ENCODE peak calls at places on chromosomes 6 and 20, in eight cellular contexts. E is IMR-90, R is HCT116, H is A549, Y is GM12878, U is H1, T is K562, Z is SK-N-SH. X is an unnamed sample.

GRCh38 chr6:149699150-149699549 is 18.8 kb downstream of the LATS1 start:
- DNase-seq in H (peak), E (no peak), T (no peak), Y (no peak), Z (no peak), U (no peak), R (no peak), X (no peak)

GRCh38 chr20:1334761-1335160 is 5.8 kb upstream of the SDCBP2 start:
- DNase-seq in H (peak), E (no peak), U (peak), Z (no peak), T (peak), R (peak), Y (no peak), X (peak)

GRCh38 chr6:107616776-107617175 is 126.9 kb downstream of the SOBP start:
- DNase-seq in Z (peak), Y (no peak), E (no peak), H (no peak), T (no peak), U (no peak), R (no peak), X (no peak)

GRCh38 chr20:13099676-13100075 is 90.9 kb downstream of the SPTLC3 start:
- DNase-seq in H (no peak), U (no peak), Y (no peak), T (no peak), R (no peak), Z (no peak), E (peak), X (no peak)

GRCh38 chr20:62500237-62500864 is 24.6 kb upstream of the GATA5 start:
- DNase-seq in U (peak), Z (peak), E (peak), R (peak), T (peak), H (peak), Y (no peak), X (peak)

GRCh38 chr20:57316795-57317201 is 12.8 kb upstream of the SPO11 start:
- DNase-seq in Z (no peak), R (no peak), H (no peak), E (no peak), T (no peak), U (no peak), Y (no peak), X (no peak)

GRCh38 chr6:117976030-117976651 is 69.1 kb downstream of the SLC35F1 start:
- DNase-seq in H (peak), U (no peak), R (peak), Y (no peak), Z (peak), E (peak), T (peak), X (peak)

GRCh38 chr6:1995521-1996110 is 249.8 kb downstream of the GMDS start:
- DNase-seq in R (peak), U (no peak), Y (no peak), E (peak), H (peak), Z (no peak), T (peak), X (no peak)

GRCh38 chr20:1973921-1974440 is 19.9 kb downstream of the PDYN start:
- DNase-seq in T (no peak), U (no peak), Z (no peak), E (no peak), R (no peak), H (no peak), Y (no peak), X (no peak)

GRCh38 chr6:62283828-62284411 is 2.1 kb downstream of the KHDRBS2 start:
- DNase-seq in U (no peak), Y (no peak), R (peak), E (peak), H (peak), T (peak), Z (peak), X (peak)

GRCh38 chr20:24617757-24618450 is 148.5 kb downstream of the SYNDIG1 start:
- DNase-seq in Z (no peak), Y (no peak), H (no peak), U (no peak), R (no peak), T (no peak), E (no peak), X (no peak)

GRCh38 chr20:44109951-44110361 is 77.0 kb downstream of the JPH2 start:
- DNase-seq in Z (no peak), E (no peak), U (no peak), H (no peak), R (no peak), Y (no peak), T (peak), X (no peak)

GRCh38 chr6:113969888-113970807 is 800 bp downstream of the HDAC2 start:
- DNase-seq in H (peak), Z (peak), E (peak), T (peak), U (peak), R (no peak), Y (no peak), X (peak)

GRCh38 chr6:35737413-35738211 is 780 bp downstream of the ARMC12 start:
- DNase-seq in R (peak), Y (no peak), E (peak), U (no peak), H (peak), T (peak), Z (peak), X (peak)

GRCh38 chr6:135146160-135146920 is 34.8 kb upstream of the MYB start:
- DNase-seq in U (no peak), H (no peak), Z (no peak), R (no peak), E (peak), Y (no peak), T (peak), X (no peak)

GRCh38 chr6:38262609-38263008 is 377.1 kb downstream of the BTBD9 start:
- DNase-seq in U (no peak), R (no peak), T (no peak), Z (no peak), Y (no peak), E (peak), H (no peak), X (no peak)

GRCh38 chr20:60262967-60263603 is 304.9 kb downstream of the CDH26 start:
- DNase-seq in R (no peak), Z (peak), H (peak), Y (no peak), T (peak), U (peak), E (no peak), X (peak)

GRCh38 chr6:73134588-73134987 is 90.7 kb downstream of the KHDC1L start:
- DNase-seq in E (peak), Z (peak), T (peak), U (peak), Y (no peak), H (peak), R (peak), X (peak)

GRCh38 chr20:33985280-33985679 is 8.4 kb upstream of the RALY start:
- DNase-seq in Z (no peak), U (no peak), E (no peak), T (no peak), R (no peak), Y (no peak), H (no peak), X (no peak)

GRCh38 chr6:146741609-146742008 is 142.8 kb downstream of the ADGB start:
- DNase-seq in Z (no peak), E (peak), U (no peak), T (no peak), R (no peak), Y (no peak), H (no peak), X (peak)

GRCh38 chr6:16582437-16583150 is 178.7 kb downstream of the ATXN1 start:
- DNase-seq in T (no peak), E (no peak), Z (no peak), U (no peak), R (no peak), Y (no peak), H (no peak), X (no peak)

GRCh38 chr6:27553123-27553904 is 80.4 kb upstream of the ZNF184 start:
- DNase-seq in R (no peak), Z (no peak), T (peak), Y (peak), U (peak), H (peak), E (peak), X (peak)

GRCh38 chr6:67897998-67898607 is 737.0 kb upstream of the ADGRB3 start:
- DNase-seq in Y (no peak), Z (no peak), H (no peak), T (peak), E (no peak), U (no peak), R (no peak), X (no peak)

GRCh38 chr6:3549314-3549940 is 92.6 kb upstream of the SLC22A23 start:
- DNase-seq in Y (no peak), U (peak), H (no peak), Z (no peak), E (no peak), R (no peak), T (no peak), X (no peak)

GRCh38 chr6:87832025-87832825 is 130.2 kb upstream of the AKIRIN2 start:
- DNase-seq in Y (peak), H (peak), T (no peak), Z (peak), E (peak), U (no peak), R (no peak), X (no peak)

GRCh38 chr6:119426619-119427018 is 77.1 kb upstream of the MAN1A1 start:
- DNase-seq in H (no peak), T (no peak), E (no peak), R (no peak), Y (no peak), Z (no peak), U (no peak), X (no peak)

GRCh38 chr20:63321148-63321831 is 28.3 kb downstream of the COL20A1 start:
- DNase-seq in T (no peak), Z (no peak), U (no peak), H (no peak), Y (no peak), R (no peak), E (peak), X (no peak)

GRCh38 chr6:131182991-131183425 is 47.7 kb downstream of the AKAP7 start:
- DNase-seq in U (peak), R (no peak), E (peak), Z (no peak), Y (no peak), T (peak), H (peak), X (peak)

GRCh38 chr6:93278241-93278640 is 141.1 kb downstream of the EPHA7 start:
- DNase-seq in Y (no peak), Z (no peak), T (no peak), E (no peak), H (no peak), R (no peak), U (no peak), X (no peak)

GRCh38 chr6:66926060-66926459 is 1219.0 kb upstream of the EYS start:
- DNase-seq in U (no peak), Y (no peak), R (peak), Z (no peak), E (no peak), H (peak), T (peak), X (peak)

GRCh38 chr6:71420693-71421328 is 132.2 kb downstream of the OGFRL1 start:
- DNase-seq in E (peak), T (no peak), R (no peak), Z (peak), H (peak), U (peak), Y (no peak), X (no peak)

DNA sequence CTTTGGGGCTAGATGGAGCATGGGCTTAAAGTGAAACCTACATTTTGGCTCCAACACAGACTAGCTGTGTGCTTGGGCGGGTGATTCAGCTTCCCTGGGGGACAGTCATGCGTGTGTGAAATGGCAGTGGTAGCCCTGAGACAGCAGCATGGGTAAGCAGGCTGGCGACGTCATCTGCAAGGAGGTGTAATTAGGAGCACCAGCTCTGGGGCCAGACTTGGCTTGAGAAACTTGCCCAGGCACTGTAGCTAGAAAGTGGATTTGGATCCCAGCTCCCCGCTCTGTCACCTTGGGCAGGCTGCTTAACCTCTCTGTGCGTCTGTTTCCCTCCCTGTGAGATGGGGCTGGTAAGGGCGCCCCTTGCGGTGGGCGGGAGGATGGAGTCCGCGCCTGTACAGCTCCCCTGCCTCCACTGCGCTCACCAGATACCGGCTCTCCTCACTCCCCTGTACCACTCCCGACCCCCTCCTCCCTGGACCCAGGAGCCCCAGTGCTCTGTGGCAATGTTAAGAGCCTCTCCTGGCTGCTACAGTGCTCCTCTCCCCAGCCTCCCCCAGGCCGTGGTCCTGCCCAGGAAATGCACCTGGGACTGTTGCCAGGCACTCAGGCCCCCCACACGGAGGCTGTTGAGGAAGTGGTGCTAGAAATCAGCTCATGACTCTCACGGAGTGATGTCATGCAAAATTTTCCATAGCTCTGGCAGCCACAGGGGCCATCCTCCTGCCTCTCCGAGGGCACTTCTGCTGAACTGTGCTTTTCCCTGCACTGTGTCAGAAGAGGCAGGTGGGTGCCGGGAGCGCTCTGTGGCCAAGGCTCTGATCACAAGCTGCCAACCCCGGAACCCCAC is 44.6 kb downstream of the SYNJ2 start:
- DNase-seq in H (peak), T (peak), E (peak), Z (peak), Y (no peak), R (no peak), U (peak), X (peak)
- TF ChIP-seq RAD21 in H (peak), T (peak), E (peak), Z (peak), Y (peak), R (peak), U (peak), X (no peak)

DNA sequence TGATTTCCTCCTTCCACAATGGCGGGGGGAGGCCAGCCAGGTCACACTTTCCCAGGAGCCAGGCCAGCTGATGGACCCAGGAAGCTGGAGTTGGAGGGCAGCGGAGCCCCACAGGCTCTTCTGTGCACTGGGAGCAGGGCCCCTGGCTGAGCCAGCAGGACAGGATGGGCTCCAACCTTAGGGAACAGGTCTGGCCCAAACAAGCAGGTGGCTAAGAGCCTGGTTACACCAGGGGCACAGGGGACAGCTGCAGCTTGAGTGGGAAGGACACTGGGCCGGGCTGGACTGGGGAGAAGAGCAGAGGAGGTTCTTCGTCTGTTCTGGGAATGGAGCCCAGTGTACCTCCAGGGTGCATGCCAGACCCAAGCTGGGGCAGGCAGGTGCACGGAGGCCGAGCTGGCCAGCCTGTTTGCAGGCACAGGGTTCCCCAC is 102.3 kb downstream of the DLL1 start:
- DNase-seq in Z (no peak), E (no peak), Y (no peak), R (no peak), T (no peak), U (peak), H (no peak), X (no peak)
- TF ChIP-seq RAD21 in Z (no peak), E (no peak), Y (no peak), R (no peak), T (no peak), U (no peak), H (no peak), X (no peak)

GRCh38 chr20:32861446-32861845 is 2.7 kb downstream of the EFCAB8 start:
- DNase-seq in Z (no peak), R (no peak), T (no peak), E (no peak), Y (no peak), U (no peak), H (no peak), X (no peak)

GRCh38 chr20:32855387-32855786 is 3.3 kb upstream of the EFCAB8 start:
- DNase-seq in H (no peak), T (no peak), R (no peak), E (no peak), Z (no peak), U (no peak), Y (no peak), X (no peak)

GRCh38 chr20:32859961-32860360 is 1.2 kb downstream of the EFCAB8 start:
- DNase-seq in E (no peak), H (no peak), Y (no peak), Z (no peak), R (no peak), U (no peak), T (no peak), X (no peak)

GRCh38 chr20:32858873-32859372 is at the start of gene EFCAB8:
- DNase-seq in Z (no peak), R (no peak), H (no peak), U (no peak), T (peak), Y (no peak), E (no peak), X (no peak)

DNA sequence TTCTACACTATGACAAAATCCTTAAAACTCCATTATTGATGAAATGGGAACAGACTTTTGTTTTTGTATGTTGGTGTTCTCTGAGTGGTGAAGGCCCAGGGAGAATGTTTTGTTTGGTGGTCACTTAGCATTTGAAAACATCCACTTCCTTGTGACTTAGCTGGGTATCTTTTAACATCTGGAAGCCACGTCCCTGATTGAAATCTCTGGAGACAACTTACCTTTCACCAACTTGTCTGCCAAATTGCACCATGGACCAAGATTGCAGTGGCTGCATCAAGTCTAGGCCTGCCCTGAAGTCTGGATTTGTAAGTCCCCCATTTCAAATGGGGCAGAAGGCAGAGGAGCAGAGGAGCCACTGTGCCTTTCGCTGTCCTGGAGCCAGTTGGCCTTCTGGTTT is 534 bp upstream of the EFCAB8 start:
- DNase-seq in R (no peak), Z (no peak), H (no peak), Y (no peak), U (no peak), E (no peak), T (no peak), X (no peak)
- TF ChIP-seq RAD21 in R (no peak), Z (no peak), H (no peak), Y (no peak), U (no peak), E (no peak), T (no peak), X (no peak)

DNA sequence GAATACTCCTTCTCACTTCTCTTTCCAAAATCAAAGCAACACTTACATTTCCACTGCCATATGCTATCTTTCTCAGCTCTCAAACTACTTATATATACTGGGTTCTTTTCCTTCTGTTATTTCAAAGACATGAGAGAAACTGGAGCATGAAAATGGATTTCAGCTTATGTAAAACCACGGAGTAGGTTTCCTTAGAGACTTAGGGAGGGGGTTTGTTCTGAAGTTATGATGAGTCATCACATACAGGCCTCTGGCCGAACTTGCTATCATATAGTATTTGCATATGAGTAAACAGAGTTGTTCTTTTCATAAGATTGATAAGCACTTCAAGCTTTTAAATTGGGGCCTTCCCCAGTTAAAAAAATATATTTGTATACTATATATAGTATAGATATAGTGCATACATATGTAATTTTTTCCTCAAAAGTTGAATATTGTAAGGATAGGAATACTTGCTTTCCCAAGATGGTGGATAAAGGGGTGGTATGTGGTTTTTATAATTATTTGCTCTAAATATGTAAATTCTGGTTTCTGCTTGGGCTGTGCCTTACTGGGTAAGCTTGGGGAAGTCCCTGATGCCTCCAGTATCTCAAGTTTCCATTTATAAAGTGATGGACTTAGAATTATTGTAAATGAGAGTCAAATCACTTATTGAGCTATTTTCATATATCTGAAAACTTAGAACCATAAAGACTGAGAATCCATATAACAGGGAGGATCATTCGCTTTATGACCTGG is 273.9 kb downstream of the RFPL4B start:
- DNase-seq in Y (no peak), T (peak), U (no peak), Z (no peak), R (no peak), H (no peak), E (peak), X (no peak)
- TF ChIP-seq RAD21 in Y (no peak), T (no peak), U (no peak), Z (no peak), R (no peak), H (no peak), E (no peak), X (no peak)

DNA sequence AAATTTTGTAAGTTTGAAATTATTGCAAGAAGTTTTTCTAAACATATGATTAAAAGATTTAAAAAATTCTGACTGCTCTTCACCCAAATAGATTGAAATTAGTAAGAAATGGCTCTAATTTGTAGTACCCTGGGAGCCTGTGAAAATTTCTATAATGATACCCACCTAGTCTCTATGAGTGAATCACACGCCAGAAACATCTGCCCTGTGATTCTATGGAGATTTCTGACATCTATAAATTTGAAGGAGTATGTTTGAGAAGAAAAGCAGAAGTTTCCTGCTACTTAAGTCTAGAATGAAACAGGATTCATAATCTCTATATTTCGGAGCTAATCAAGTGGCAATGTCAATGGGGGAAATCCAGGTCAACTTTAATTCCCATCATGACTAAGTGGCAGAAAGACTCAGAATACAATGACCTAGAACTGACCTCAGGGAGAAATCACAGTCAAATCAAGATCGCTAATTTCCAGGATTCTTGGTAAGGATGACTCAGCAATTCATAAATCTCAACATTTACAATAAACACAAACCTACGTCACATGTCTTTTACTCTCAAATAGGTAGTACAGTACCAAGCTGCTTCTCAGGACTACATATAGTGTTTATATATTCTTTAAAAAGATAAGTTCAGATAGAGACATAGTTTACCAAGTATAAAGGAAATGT is 186.2 kb upstream of the TNFAIP3 start:
- DNase-seq in T (no peak), H (peak), Z (no peak), E (peak), U (no peak), Y (no peak), R (no peak), X (no peak)
- TF ChIP-seq RAD21 in T (no peak), H (no peak), Z (no peak), E (no peak), U (no peak), Y (no peak), R (no peak), X (no peak)

GRCh38 chr6:52759085-52759484 is 4.2 kb downstream of the GSTA2 start:
- DNase-seq in U (no peak), H (no peak), E (no peak), T (no peak), Y (no peak), Z (no peak), R (no peak), X (peak)
- TF ChIP-seq RAD21 in U (no peak), H (no peak), E (no peak), T (no peak), Y (no peak), Z (no peak), R (no peak), X (no peak)